ENCODE peak calls at places on chromosomes 2 and 18, in ten cellular contexts. One of them, this sample, is unnamed.

GRCh38 chr2:149740490-149740889 is 152.9 kb upstream of the MMADHC start:
- DNase-seq in A549: no peak
- DNase-seq in fibroblast of mammary gland: no peak
- DNase-seq in fibroblast of pulmonary artery: no peak
- DNase-seq in body of pancreas: no peak
- DNase-seq in GM23338: no peak
- DNase-seq in transverse colon: no peak
- DNase-seq in tibial nerve: no peak
- DNase-seq in endodermal cell: no peak
- DNase-seq in suprapubic skin: no peak
- DNase-seq in this sample: no peak

GRCh38 chr2:128568106-128568505 is 249.4 kb upstream of the HS6ST1 start:
- DNase-seq in body of pancreas: no peak
- DNase-seq in transverse colon: no peak
- DNase-seq in fibroblast of mammary gland: no peak
- DNase-seq in fibroblast of pulmonary artery: no peak
- DNase-seq in tibial nerve: no peak
- DNase-seq in GM23338: peak
- DNase-seq in suprapubic skin: peak
- DNase-seq in endodermal cell: peak
- DNase-seq in A549: no peak
- DNase-seq in this sample: no peak

GRCh38 chr2:30113617-30114293 is 33.1 kb upstream of the YPEL5 start:
- DNase-seq in fibroblast of mammary gland: peak
- DNase-seq in fibroblast of pulmonary artery: peak
- DNase-seq in suprapubic skin: no peak
- DNase-seq in endodermal cell: no peak
- DNase-seq in tibial nerve: no peak
- DNase-seq in body of pancreas: no peak
- DNase-seq in A549: peak
- DNase-seq in transverse colon: no peak
- DNase-seq in GM23338: no peak
- DNase-seq in this sample: no peak

GRCh38 chr2:14634223-14634884 is 1.8 kb downstream of the LRATD1 start:
- DNase-seq in A549: peak
- DNase-seq in fibroblast of pulmonary artery: peak
- DNase-seq in suprapubic skin: peak
- DNase-seq in tibial nerve: peak
- DNase-seq in endodermal cell: peak
- DNase-seq in GM23338: peak
- DNase-seq in transverse colon: peak
- DNase-seq in body of pancreas: peak
- DNase-seq in fibroblast of mammary gland: peak
- DNase-seq in this sample: peak

GRCh38 chr18:8045890-8046289 is 478.8 kb downstream of the PTPRM start:
- DNase-seq in tibial nerve: no peak
- DNase-seq in body of pancreas: no peak
- DNase-seq in GM23338: no peak
- DNase-seq in transverse colon: no peak
- DNase-seq in endodermal cell: no peak
- DNase-seq in fibroblast of mammary gland: peak
- DNase-seq in fibroblast of pulmonary artery: no peak
- DNase-seq in suprapubic skin: no peak
- DNase-seq in A549: no peak
- DNase-seq in this sample: no peak

GRCh38 chr2:122736279-122736678 is 980.8 kb downstream of the TSN start:
- DNase-seq in suprapubic skin: no peak
- DNase-seq in tibial nerve: no peak
- DNase-seq in GM23338: no peak
- DNase-seq in A549: no peak
- DNase-seq in body of pancreas: no peak
- DNase-seq in endodermal cell: no peak
- DNase-seq in fibroblast of pulmonary artery: peak
- DNase-seq in transverse colon: peak
- DNase-seq in fibroblast of mammary gland: no peak
- DNase-seq in this sample: peak

GRCh38 chr2:15940661-15941482 is 522 bp downstream of the MYCN start:
- DNase-seq in transverse colon: no peak
- DNase-seq in fibroblast of pulmonary artery: no peak
- DNase-seq in suprapubic skin: peak
- DNase-seq in GM23338: peak
- DNase-seq in tibial nerve: no peak
- DNase-seq in body of pancreas: no peak
- DNase-seq in fibroblast of mammary gland: no peak
- DNase-seq in A549: peak
- DNase-seq in endodermal cell: no peak
- DNase-seq in this sample: no peak

GRCh38 chr2:112623913-112624777 is 21.6 kb upstream of the SLC20A1 start:
- DNase-seq in suprapubic skin: peak
- DNase-seq in tibial nerve: no peak
- DNase-seq in transverse colon: peak
- DNase-seq in endodermal cell: peak
- DNase-seq in fibroblast of mammary gland: peak
- DNase-seq in fibroblast of pulmonary artery: peak
- DNase-seq in GM23338: no peak
- DNase-seq in body of pancreas: no peak
- DNase-seq in A549: no peak
- DNase-seq in this sample: peak

GRCh38 chr2:224682121-224682520 is 34.0 kb downstream of the CCDC195 start:
- DNase-seq in body of pancreas: no peak
- DNase-seq in suprapubic skin: no peak
- DNase-seq in A549: no peak
- DNase-seq in tibial nerve: no peak
- DNase-seq in GM23338: no peak
- DNase-seq in fibroblast of mammary gland: no peak
- DNase-seq in endodermal cell: no peak
- DNase-seq in transverse colon: no peak
- DNase-seq in fibroblast of pulmonary artery: no peak
- DNase-seq in this sample: no peak

GRCh38 chr18:12086249-12086648 is 7.4 kb upstream of the ANKRD62 start:
- DNase-seq in body of pancreas: peak
- DNase-seq in GM23338: no peak
- DNase-seq in fibroblast of mammary gland: no peak
- DNase-seq in A549: no peak
- DNase-seq in fibroblast of pulmonary artery: no peak
- DNase-seq in suprapubic skin: no peak
- DNase-seq in endodermal cell: no peak
- DNase-seq in tibial nerve: no peak
- DNase-seq in transverse colon: peak
- DNase-seq in this sample: peak

DNA sequence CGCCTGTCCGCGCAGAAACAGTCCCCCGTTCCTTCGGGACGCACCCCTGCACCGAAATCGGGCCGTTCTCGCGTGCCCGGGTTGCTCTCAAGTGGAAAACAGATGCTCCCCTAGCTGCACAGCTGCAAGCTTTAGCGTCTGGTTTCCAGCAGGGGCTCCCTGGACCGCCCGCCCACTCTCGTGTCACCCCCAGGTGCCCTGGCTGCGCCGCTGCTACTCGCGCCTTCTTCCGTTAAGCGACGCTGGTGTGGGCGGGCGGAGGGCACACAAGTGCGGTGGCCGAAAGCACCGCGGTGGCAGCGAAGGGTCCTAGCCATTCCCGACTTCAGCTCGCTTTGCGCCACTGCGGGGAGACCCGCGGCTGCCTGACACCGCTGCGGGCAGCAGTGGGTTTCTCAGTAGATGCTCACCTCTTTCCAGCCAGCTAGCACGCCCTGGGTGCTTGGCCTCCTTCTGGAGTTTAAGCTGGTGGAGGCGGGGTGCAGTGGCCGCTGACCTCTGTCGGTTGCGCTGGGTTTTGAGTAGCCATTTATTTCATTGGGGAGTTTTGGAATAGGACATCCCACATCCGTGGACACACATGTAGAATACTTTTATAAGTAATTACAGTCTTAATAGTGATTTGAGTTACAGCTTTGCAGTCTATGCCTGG is 806 bp downstream of the ZNF407 start:
- DNase-seq in suprapubic skin: peak
- DNase-seq in body of pancreas: peak
- DNase-seq in tibial nerve: no peak
- DNase-seq in transverse colon: peak
- DNase-seq in fibroblast of pulmonary artery: peak
- DNase-seq in fibroblast of mammary gland: peak
- DNase-seq in A549: peak
- DNase-seq in endodermal cell: peak
- DNase-seq in GM23338: peak
- DNase-seq in this sample: peak
- TF ChIP-seq CTCF in suprapubic skin: peak
- TF ChIP-seq CTCF in body of pancreas: no peak
- TF ChIP-seq CTCF in tibial nerve: no peak
- TF ChIP-seq CTCF in transverse colon: no peak
- TF ChIP-seq CTCF in fibroblast of pulmonary artery: peak
- TF ChIP-seq CTCF in fibroblast of mammary gland: no peak
- TF ChIP-seq CTCF in A549: no peak
- TF ChIP-seq CTCF in endodermal cell: peak
- TF ChIP-seq CTCF in GM23338: no peak
- TF ChIP-seq CTCF in this sample: no peak

GRCh38 chr2:72363406-72363805 is 215.7 kb upstream of the CYP26B1 start:
- DNase-seq in fibroblast of pulmonary artery: no peak
- DNase-seq in suprapubic skin: no peak
- DNase-seq in tibial nerve: no peak
- DNase-seq in A549: no peak
- DNase-seq in body of pancreas: no peak
- DNase-seq in endodermal cell: no peak
- DNase-seq in fibroblast of mammary gland: no peak
- DNase-seq in GM23338: no peak
- DNase-seq in transverse colon: no peak
- DNase-seq in this sample: no peak

DNA sequence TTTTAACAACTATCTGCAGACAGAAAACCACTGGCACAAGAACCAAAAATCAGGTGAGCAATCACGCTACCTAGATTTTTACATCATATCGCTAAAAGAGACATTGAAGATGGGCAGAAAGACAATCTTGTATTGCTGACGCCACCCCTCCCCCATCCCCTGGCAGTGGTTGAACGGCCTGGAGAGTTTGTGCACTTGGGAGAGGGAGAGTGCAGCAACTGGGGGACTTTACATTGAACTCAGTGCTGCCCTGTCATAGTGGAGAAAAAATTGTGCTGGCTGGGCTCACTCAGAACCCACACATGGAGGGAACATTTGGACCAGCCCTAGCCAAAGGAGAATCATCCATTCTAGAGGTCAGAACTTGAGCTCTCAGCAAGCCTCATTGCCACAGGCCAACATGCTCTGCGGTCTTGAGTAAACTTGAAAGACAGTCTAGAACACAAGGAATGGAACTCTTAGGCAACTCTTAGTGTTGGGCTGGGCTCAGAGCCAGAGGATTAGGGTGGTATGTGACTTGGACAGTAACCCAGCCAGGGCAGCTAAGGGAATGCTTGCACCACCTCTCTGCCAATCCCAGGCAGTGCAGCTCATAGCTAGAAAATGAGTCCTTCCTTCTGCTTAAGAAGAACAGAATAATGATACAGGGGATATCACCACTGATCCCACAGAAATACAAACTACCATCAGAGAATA is 220.0 kb upstream of the CYP26B1 start:
- DNase-seq in A549: peak
- DNase-seq in endodermal cell: peak
- DNase-seq in tibial nerve: no peak
- DNase-seq in suprapubic skin: peak
- DNase-seq in transverse colon: peak
- DNase-seq in body of pancreas: peak
- DNase-seq in fibroblast of pulmonary artery: peak
- DNase-seq in GM23338: peak
- DNase-seq in fibroblast of mammary gland: peak
- DNase-seq in this sample: peak
- TF ChIP-seq CTCF in A549: peak
- TF ChIP-seq CTCF in endodermal cell: peak
- TF ChIP-seq CTCF in tibial nerve: no peak
- TF ChIP-seq CTCF in suprapubic skin: no peak
- TF ChIP-seq CTCF in transverse colon: no peak
- TF ChIP-seq CTCF in body of pancreas: no peak
- TF ChIP-seq CTCF in fibroblast of pulmonary artery: peak
- TF ChIP-seq CTCF in GM23338: peak
- TF ChIP-seq CTCF in fibroblast of mammary gland: peak
- TF ChIP-seq CTCF in this sample: peak

GRCh38 chr18:76435321-76435989 is 59.6 kb downstream of the ZNF516 start:
- DNase-seq in suprapubic skin: no peak
- DNase-seq in tibial nerve: no peak
- DNase-seq in endodermal cell: peak
- DNase-seq in fibroblast of mammary gland: no peak
- DNase-seq in fibroblast of pulmonary artery: no peak
- DNase-seq in body of pancreas: no peak
- DNase-seq in A549: no peak
- DNase-seq in GM23338: peak
- DNase-seq in transverse colon: no peak
- DNase-seq in this sample: no peak
- TF ChIP-seq CTCF in suprapubic skin: no peak
- TF ChIP-seq CTCF in tibial nerve: no peak
- TF ChIP-seq CTCF in endodermal cell: peak
- TF ChIP-seq CTCF in fibroblast of mammary gland: peak
- TF ChIP-seq CTCF in fibroblast of pulmonary artery: no peak
- TF ChIP-seq CTCF in body of pancreas: no peak
- TF ChIP-seq CTCF in A549: no peak
- TF ChIP-seq CTCF in GM23338: peak
- TF ChIP-seq CTCF in transverse colon: no peak
- TF ChIP-seq CTCF in this sample: no peak

GRCh38 chr2:43105586-43106562 is 120.5 kb downstream of the ZFP36L2 start:
- DNase-seq in body of pancreas: no peak
- DNase-seq in fibroblast of mammary gland: peak
- DNase-seq in tibial nerve: no peak
- DNase-seq in A549: peak
- DNase-seq in suprapubic skin: no peak
- DNase-seq in fibroblast of pulmonary artery: peak
- DNase-seq in transverse colon: peak
- DNase-seq in GM23338: peak
- DNase-seq in endodermal cell: peak
- DNase-seq in this sample: peak
- TF ChIP-seq CTCF in body of pancreas: no peak
- TF ChIP-seq CTCF in fibroblast of mammary gland: peak
- TF ChIP-seq CTCF in tibial nerve: peak
- TF ChIP-seq CTCF in A549: no peak
- TF ChIP-seq CTCF in suprapubic skin: peak
- TF ChIP-seq CTCF in fibroblast of pulmonary artery: peak
- TF ChIP-seq CTCF in transverse colon: peak
- TF ChIP-seq CTCF in GM23338: peak
- TF ChIP-seq CTCF in endodermal cell: peak
- TF ChIP-seq CTCF in this sample: no peak

This sample was measured in Calu3.